ENCODE peak calls at places on chromosomes 12 and 14, in seven cellular contexts. One of them, this sample, is unnamed.

GRCh38 chr12:111636209-111636928 is 37.3 kb upstream of the ATXN2 start:
- DNase-seq in nephron progenitor cell: peak
- DNase-seq in left cardiac atrium: peak
- DNase-seq in stimulated activated CD4-positive, alpha-beta T cell treated with anti-CD3 and anti-CD28 coated beads, Interleukin-1b, Interleukin-23, amount 100 ng/mL, for 4 hours: no peak
- DNase-seq in adrenal gland: peak
- DNase-seq in cerebellum: peak
- DNase-seq in anterior cingulate cortex: peak
- DNase-seq in this sample: peak

GRCh38 chr12:112466835-112467234 is 48.1 kb downstream of the PTPN11 start:
- DNase-seq in nephron progenitor cell: no peak
- DNase-seq in left cardiac atrium: no peak
- DNase-seq in stimulated activated CD4-positive, alpha-beta T cell treated with anti-CD3 and anti-CD28 coated beads, Interleukin-1b, Interleukin-23, amount 100 ng/mL, for 4 hours: no peak
- DNase-seq in adrenal gland: no peak
- DNase-seq in cerebellum: no peak
- DNase-seq in anterior cingulate cortex: no peak
- DNase-seq in this sample: no peak

GRCh38 chr14:53002576-53002975 is 51.7 kb upstream of the FERMT2 start:
- DNase-seq in nephron progenitor cell: no peak
- DNase-seq in left cardiac atrium: no peak
- DNase-seq in stimulated activated CD4-positive, alpha-beta T cell treated with anti-CD3 and anti-CD28 coated beads, Interleukin-1b, Interleukin-23, amount 100 ng/mL, for 4 hours: no peak
- DNase-seq in adrenal gland: no peak
- DNase-seq in cerebellum: no peak
- DNase-seq in anterior cingulate cortex: no peak
- DNase-seq in this sample: no peak

GRCh38 chr14:73750161-73750901 is 36.1 kb upstream of the PNMA1 start:
- DNase-seq in nephron progenitor cell: no peak
- DNase-seq in left cardiac atrium: no peak
- DNase-seq in stimulated activated CD4-positive, alpha-beta T cell treated with anti-CD3 and anti-CD28 coated beads, Interleukin-1b, Interleukin-23, amount 100 ng/mL, for 4 hours: no peak
- DNase-seq in adrenal gland: no peak
- DNase-seq in cerebellum: peak
- DNase-seq in anterior cingulate cortex: no peak
- DNase-seq in this sample: no peak

GRCh38 chr12:52442600-52443061 is 8.5 kb upstream of the KRT75 start:
- DNase-seq in nephron progenitor cell: peak
- DNase-seq in left cardiac atrium: peak
- DNase-seq in stimulated activated CD4-positive, alpha-beta T cell treated with anti-CD3 and anti-CD28 coated beads, Interleukin-1b, Interleukin-23, amount 100 ng/mL, for 4 hours: no peak
- DNase-seq in adrenal gland: no peak
- DNase-seq in cerebellum: no peak
- DNase-seq in anterior cingulate cortex: no peak
- DNase-seq in this sample: no peak

GRCh38 chr14:31026395-31027096 is 367 bp upstream of the STRN3 start:
- DNase-seq in nephron progenitor cell: peak
- DNase-seq in left cardiac atrium: peak
- DNase-seq in stimulated activated CD4-positive, alpha-beta T cell treated with anti-CD3 and anti-CD28 coated beads, Interleukin-1b, Interleukin-23, amount 100 ng/mL, for 4 hours: peak
- DNase-seq in adrenal gland: peak
- DNase-seq in cerebellum: peak
- DNase-seq in anterior cingulate cortex: peak
- DNase-seq in this sample: peak

GRCh38 chr12:94112116-94112515 is 36.3 kb upstream of the PLXNC1 start:
- DNase-seq in nephron progenitor cell: no peak
- DNase-seq in left cardiac atrium: no peak
- DNase-seq in stimulated activated CD4-positive, alpha-beta T cell treated with anti-CD3 and anti-CD28 coated beads, Interleukin-1b, Interleukin-23, amount 100 ng/mL, for 4 hours: no peak
- DNase-seq in adrenal gland: no peak
- DNase-seq in cerebellum: no peak
- DNase-seq in anterior cingulate cortex: no peak
- DNase-seq in this sample: no peak

GRCh38 chr14:104576607-104577332 is 2.8 kb upstream of the C14orf180 start:
- DNase-seq in nephron progenitor cell: no peak
- DNase-seq in left cardiac atrium: no peak
- DNase-seq in stimulated activated CD4-positive, alpha-beta T cell treated with anti-CD3 and anti-CD28 coated beads, Interleukin-1b, Interleukin-23, amount 100 ng/mL, for 4 hours: no peak
- DNase-seq in adrenal gland: no peak
- DNase-seq in cerebellum: no peak
- DNase-seq in anterior cingulate cortex: no peak
- DNase-seq in this sample: no peak

GRCh38 chr12:128994869-128995268 is 141.6 kb downstream of the GLT1D1 start:
- DNase-seq in nephron progenitor cell: no peak
- DNase-seq in left cardiac atrium: peak
- DNase-seq in stimulated activated CD4-positive, alpha-beta T cell treated with anti-CD3 and anti-CD28 coated beads, Interleukin-1b, Interleukin-23, amount 100 ng/mL, for 4 hours: no peak
- DNase-seq in adrenal gland: no peak
- DNase-seq in cerebellum: peak
- DNase-seq in anterior cingulate cortex: no peak
- DNase-seq in this sample: no peak

GRCh38 chr12:120259418-120260202 is 5.9 kb downstream of the PXN start:
- DNase-seq in nephron progenitor cell: no peak
- DNase-seq in left cardiac atrium: no peak
- DNase-seq in stimulated activated CD4-positive, alpha-beta T cell treated with anti-CD3 and anti-CD28 coated beads, Interleukin-1b, Interleukin-23, amount 100 ng/mL, for 4 hours: no peak
- DNase-seq in adrenal gland: peak
- DNase-seq in cerebellum: no peak
- DNase-seq in anterior cingulate cortex: no peak
- DNase-seq in this sample: no peak

GRCh38 chr12:40837891-40838424 is 145.7 kb downstream of the CNTN1 start:
- DNase-seq in nephron progenitor cell: no peak
- DNase-seq in left cardiac atrium: no peak
- DNase-seq in stimulated activated CD4-positive, alpha-beta T cell treated with anti-CD3 and anti-CD28 coated beads, Interleukin-1b, Interleukin-23, amount 100 ng/mL, for 4 hours: no peak
- DNase-seq in adrenal gland: no peak
- DNase-seq in cerebellum: peak
- DNase-seq in anterior cingulate cortex: no peak
- DNase-seq in this sample: no peak

GRCh38 chr14:81435578-81436295 is 35.6 kb upstream of the STON2 start:
- DNase-seq in nephron progenitor cell: peak
- DNase-seq in left cardiac atrium: peak
- DNase-seq in stimulated activated CD4-positive, alpha-beta T cell treated with anti-CD3 and anti-CD28 coated beads, Interleukin-1b, Interleukin-23, amount 100 ng/mL, for 4 hours: no peak
- DNase-seq in adrenal gland: peak
- DNase-seq in cerebellum: peak
- DNase-seq in anterior cingulate cortex: no peak
- DNase-seq in this sample: peak

GRCh38 chr12:125185311-125185739 is 120.1 kb downstream of the AACS start:
- DNase-seq in nephron progenitor cell: peak
- DNase-seq in left cardiac atrium: no peak
- DNase-seq in stimulated activated CD4-positive, alpha-beta T cell treated with anti-CD3 and anti-CD28 coated beads, Interleukin-1b, Interleukin-23, amount 100 ng/mL, for 4 hours: no peak
- DNase-seq in adrenal gland: no peak
- DNase-seq in cerebellum: no peak
- DNase-seq in anterior cingulate cortex: no peak
- DNase-seq in this sample: no peak

GRCh38 chr12:2794261-2794735 is 472 bp upstream of the FKBP4 start:
- DNase-seq in nephron progenitor cell: no peak
- DNase-seq in left cardiac atrium: peak
- DNase-seq in stimulated activated CD4-positive, alpha-beta T cell treated with anti-CD3 and anti-CD28 coated beads, Interleukin-1b, Interleukin-23, amount 100 ng/mL, for 4 hours: no peak
- DNase-seq in adrenal gland: no peak
- DNase-seq in cerebellum: peak
- DNase-seq in anterior cingulate cortex: no peak
- DNase-seq in this sample: no peak

GRCh38 chr12:120136093-120136770 is 19.7 kb upstream of the RAB35 start:
- DNase-seq in nephron progenitor cell: no peak
- DNase-seq in left cardiac atrium: no peak
- DNase-seq in stimulated activated CD4-positive, alpha-beta T cell treated with anti-CD3 and anti-CD28 coated beads, Interleukin-1b, Interleukin-23, amount 100 ng/mL, for 4 hours: no peak
- DNase-seq in adrenal gland: no peak
- DNase-seq in cerebellum: no peak
- DNase-seq in anterior cingulate cortex: no peak
- DNase-seq in this sample: no peak

GRCh38 chr14:61647704-61648103 is 47.6 kb upstream of the HIF1A start:
- DNase-seq in nephron progenitor cell: no peak
- DNase-seq in left cardiac atrium: no peak
- DNase-seq in stimulated activated CD4-positive, alpha-beta T cell treated with anti-CD3 and anti-CD28 coated beads, Interleukin-1b, Interleukin-23, amount 100 ng/mL, for 4 hours: no peak
- DNase-seq in adrenal gland: no peak
- DNase-seq in cerebellum: no peak
- DNase-seq in anterior cingulate cortex: no peak
- DNase-seq in this sample: no peak

GRCh38 chr14:90193925-90194324 is 62.4 kb upstream of the PSMC1 start:
- DNase-seq in nephron progenitor cell: peak
- DNase-seq in left cardiac atrium: no peak
- DNase-seq in stimulated activated CD4-positive, alpha-beta T cell treated with anti-CD3 and anti-CD28 coated beads, Interleukin-1b, Interleukin-23, amount 100 ng/mL, for 4 hours: no peak
- DNase-seq in adrenal gland: no peak
- DNase-seq in cerebellum: no peak
- DNase-seq in anterior cingulate cortex: no peak
- DNase-seq in this sample: no peak

GRCh38 chr12:66964629-66965028 is 285.8 kb upstream of the GRIP1 start:
- DNase-seq in nephron progenitor cell: no peak
- DNase-seq in left cardiac atrium: no peak
- DNase-seq in stimulated activated CD4-positive, alpha-beta T cell treated with anti-CD3 and anti-CD28 coated beads, Interleukin-1b, Interleukin-23, amount 100 ng/mL, for 4 hours: no peak
- DNase-seq in adrenal gland: no peak
- DNase-seq in cerebellum: no peak
- DNase-seq in anterior cingulate cortex: no peak
- DNase-seq in this sample: no peak

GRCh38 chr14:81946808-81947798 is 413.4 kb upstream of the SEL1L start:
- DNase-seq in nephron progenitor cell: no peak
- DNase-seq in left cardiac atrium: peak
- DNase-seq in stimulated activated CD4-positive, alpha-beta T cell treated with anti-CD3 and anti-CD28 coated beads, Interleukin-1b, Interleukin-23, amount 100 ng/mL, for 4 hours: no peak
- DNase-seq in adrenal gland: no peak
- DNase-seq in cerebellum: no peak
- DNase-seq in anterior cingulate cortex: no peak
- DNase-seq in this sample: no peak

GRCh38 chr14:34340226-34340625 is 121.8 kb downstream of the SPTSSA start:
- DNase-seq in nephron progenitor cell: no peak
- DNase-seq in left cardiac atrium: no peak
- DNase-seq in stimulated activated CD4-positive, alpha-beta T cell treated with anti-CD3 and anti-CD28 coated beads, Interleukin-1b, Interleukin-23, amount 100 ng/mL, for 4 hours: no peak
- DNase-seq in adrenal gland: no peak
- DNase-seq in cerebellum: no peak
- DNase-seq in anterior cingulate cortex: no peak
- DNase-seq in this sample: no peak

GRCh38 chr14:95886366-95886765 is 9.7 kb downstream of the TUNAR start:
- DNase-seq in nephron progenitor cell: no peak
- DNase-seq in left cardiac atrium: no peak
- DNase-seq in stimulated activated CD4-positive, alpha-beta T cell treated with anti-CD3 and anti-CD28 coated beads, Interleukin-1b, Interleukin-23, amount 100 ng/mL, for 4 hours: no peak
- DNase-seq in adrenal gland: peak
- DNase-seq in cerebellum: peak
- DNase-seq in anterior cingulate cortex: no peak
- DNase-seq in this sample: no peak

GRCh38 chr12:53414756-53415417 is 8.8 kb upstream of the AMHR2 start:
- DNase-seq in nephron progenitor cell: no peak
- DNase-seq in left cardiac atrium: no peak
- DNase-seq in stimulated activated CD4-positive, alpha-beta T cell treated with anti-CD3 and anti-CD28 coated beads, Interleukin-1b, Interleukin-23, amount 100 ng/mL, for 4 hours: no peak
- DNase-seq in adrenal gland: no peak
- DNase-seq in cerebellum: peak
- DNase-seq in anterior cingulate cortex: no peak
- DNase-seq in this sample: no peak

GRCh38 chr12:110600254-110600653 is 13.7 kb upstream of the TCTN1 start:
- DNase-seq in nephron progenitor cell: no peak
- DNase-seq in left cardiac atrium: no peak
- DNase-seq in stimulated activated CD4-positive, alpha-beta T cell treated with anti-CD3 and anti-CD28 coated beads, Interleukin-1b, Interleukin-23, amount 100 ng/mL, for 4 hours: no peak
- DNase-seq in adrenal gland: no peak
- DNase-seq in cerebellum: peak
- DNase-seq in anterior cingulate cortex: no peak
- DNase-seq in this sample: no peak

GRCh38 chr12:104602901-104603300 is 146.2 kb downstream of the CHST11 start:
- DNase-seq in nephron progenitor cell: no peak
- DNase-seq in left cardiac atrium: no peak
- DNase-seq in stimulated activated CD4-positive, alpha-beta T cell treated with anti-CD3 and anti-CD28 coated beads, Interleukin-1b, Interleukin-23, amount 100 ng/mL, for 4 hours: no peak
- DNase-seq in adrenal gland: no peak
- DNase-seq in cerebellum: no peak
- DNase-seq in anterior cingulate cortex: no peak
- DNase-seq in this sample: no peak

GRCh38 chr12:131616316-131617098 is 94.4 kb upstream of the SFSWAP start:
- DNase-seq in nephron progenitor cell: no peak
- DNase-seq in left cardiac atrium: no peak
- DNase-seq in stimulated activated CD4-positive, alpha-beta T cell treated with anti-CD3 and anti-CD28 coated beads, Interleukin-1b, Interleukin-23, amount 100 ng/mL, for 4 hours: no peak
- DNase-seq in adrenal gland: no peak
- DNase-seq in cerebellum: no peak
- DNase-seq in anterior cingulate cortex: no peak
- DNase-seq in this sample: no peak

GRCh38 chr12:116498471-116498870 is 60.7 kb upstream of the MAP1LC3B2 start:
- DNase-seq in nephron progenitor cell: no peak
- DNase-seq in left cardiac atrium: no peak
- DNase-seq in stimulated activated CD4-positive, alpha-beta T cell treated with anti-CD3 and anti-CD28 coated beads, Interleukin-1b, Interleukin-23, amount 100 ng/mL, for 4 hours: no peak
- DNase-seq in adrenal gland: no peak
- DNase-seq in cerebellum: no peak
- DNase-seq in anterior cingulate cortex: no peak
- DNase-seq in this sample: no peak

GRCh38 chr12:103881261-103881660 is 40.2 kb upstream of the NT5DC3 start:
- DNase-seq in nephron progenitor cell: no peak
- DNase-seq in left cardiac atrium: no peak
- DNase-seq in stimulated activated CD4-positive, alpha-beta T cell treated with anti-CD3 and anti-CD28 coated beads, Interleukin-1b, Interleukin-23, amount 100 ng/mL, for 4 hours: no peak
- DNase-seq in adrenal gland: no peak
- DNase-seq in cerebellum: no peak
- DNase-seq in anterior cingulate cortex: no peak
- DNase-seq in this sample: no peak

GRCh38 chr14:30864934-30865333 is 9.4 kb upstream of the COCH start:
- DNase-seq in nephron progenitor cell: no peak
- DNase-seq in left cardiac atrium: no peak
- DNase-seq in stimulated activated CD4-positive, alpha-beta T cell treated with anti-CD3 and anti-CD28 coated beads, Interleukin-1b, Interleukin-23, amount 100 ng/mL, for 4 hours: no peak
- DNase-seq in adrenal gland: no peak
- DNase-seq in cerebellum: no peak
- DNase-seq in anterior cingulate cortex: no peak
- DNase-seq in this sample: no peak